ENCODE peak calls at places on chromosome 18, in seven cellular contexts. M, T, K, W, N, Z and Y are unnamed samples. For H3K4me1, the result is how much of the 10 kb centered on the place peaks cover.

GRCh38 chr18:49094136-49094535 is 143.4 kb upstream of the SMAD7 start:
- DNase-seq in T (peak), K (no peak), N (no peak), Z (no peak), W (no peak), M (peak), Y (no peak)

GRCh38 chr18:9653390-9653789 is 39.0 kb upstream of the PPP4R1 start:
- DNase-seq in T (no peak), N (peak), Z (peak), W (peak), M (peak), K (no peak), Y (no peak)

GRCh38 chr18:37270666-37271052 is 294.9 kb downstream of the CELF4 start:
- DNase-seq in Z (no peak), N (no peak), K (no peak), W (no peak), M (no peak), T (no peak), Y (no peak)

GRCh38 chr18:74957588-74958224 is 251.2 kb downstream of the PTGR3 start:
- DNase-seq in Z (no peak), W (no peak), T (no peak), K (no peak), M (no peak), N (no peak), Y (no peak)

GRCh38 chr18:74217476-74218143 is 69.3 kb downstream of the TIMM21 start:
- DNase-seq in T (no peak), M (no peak), Z (no peak), N (peak), K (no peak), W (no peak), Y (no peak)

GRCh38 chr18:23365602-23366001 is 87.5 kb upstream of the RIOK3 start:
- DNase-seq in K (no peak), W (no peak), M (no peak), Z (no peak), N (no peak), T (peak), Y (no peak)

GRCh38 chr18:25039781-25040180 is 312.2 kb downstream of the ZNF521 start:
- DNase-seq in T (no peak), K (no peak), N (no peak), Z (no peak), W (no peak), M (no peak), Y (no peak)

GRCh38 chr18:32920796-32921787 is 148.3 kb upstream of the KLHL14 start:
- DNase-seq in N (no peak), M (no peak), K (no peak), T (peak), W (no peak), Z (no peak), Y (peak)

GRCh38 chr18:33369711-33370449 is 70.6 kb downstream of the CCDC178 start:
- DNase-seq in M (no peak), Z (no peak), N (no peak), T (no peak), W (no peak), K (no peak), Y (no peak)

GRCh38 chr18:39564716-39565115 is 1999.1 kb upstream of the CELF4 start:
- DNase-seq in T (no peak), M (no peak), W (no peak), K (no peak), Z (no peak), N (no peak), Y (no peak)

GRCh38 chr18:36012891-36013290 is 40.4 kb downstream of the RMP24 start:
- DNase-seq in Z (no peak), K (no peak), M (no peak), N (no peak), W (no peak), T (no peak), Y (no peak)

GRCh38 chr18:55982992-55983391 is 395.0 kb upstream of the TCF4 start:
- DNase-seq in K (no peak), T (peak), W (no peak), M (no peak), Z (no peak), N (no peak), Y (no peak)

GRCh38 chr18:54390838-54391237 is 33.1 kb downstream of the C18orf54 start:
- DNase-seq in M (no peak), Z (no peak), N (no peak), W (no peak), T (no peak), K (no peak), Y (no peak)

GRCh38 chr18:54389143-54389505 is 31.4 kb downstream of the C18orf54 start:
- DNase-seq in T (no peak), N (no peak), Z (no peak), W (no peak), M (no peak), K (no peak), Y (no peak)

GRCh38 chr18:54393648-54394294 is 36.1 kb downstream of the C18orf54 start:
- DNase-seq in N (no peak), W (no peak), T (no peak), K (no peak), Z (no peak), M (no peak), Y (no peak)

GRCh38 chr18:54396755-54397154 is 39.0 kb downstream of the C18orf54 start:
- DNase-seq in N (no peak), Z (no peak), M (no peak), W (no peak), K (no peak), T (no peak), Y (no peak)

DNA sequence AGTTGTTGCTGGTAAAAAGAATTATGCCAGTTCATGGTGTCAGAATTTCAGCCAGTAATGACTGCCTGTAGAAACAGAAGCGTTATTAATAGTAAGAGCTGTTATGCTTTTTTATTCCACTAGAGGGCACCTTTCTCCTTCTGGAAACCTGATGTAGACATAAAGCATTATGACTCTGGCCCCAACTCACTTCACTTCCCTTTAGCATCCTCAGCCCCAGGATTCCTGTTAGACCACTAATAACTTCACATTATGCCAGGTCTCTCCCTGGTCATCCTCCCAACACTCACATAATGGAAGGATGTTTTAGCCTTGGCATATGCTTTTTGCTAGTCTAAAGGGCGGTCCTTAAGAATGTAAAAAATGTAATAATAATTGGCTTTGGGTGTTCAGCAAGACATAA is 34.9 kb downstream of the C18orf54 start:
- DNase-seq in T (peak), Z (no peak), K (peak), W (no peak), M (no peak), N (no peak), Y (no peak)
- H3K4me3 ChIP-seq in T (no peak), Z (no peak), K (no peak), W (no peak), M (no peak), N (no peak), Y (no peak)

GRCh38 chr18:50143295-50143694 is 51.7 kb downstream of the MYO5B start:
- DNase-seq in N (no peak), T (no peak), K (no peak), M (no peak), W (no peak), Z (no peak), Y (no peak)

GRCh38 chr18:50143891-50144290 is 51.1 kb downstream of the MYO5B start:
- DNase-seq in K (no peak), M (no peak), Z (no peak), T (no peak), N (no peak), W (no peak), Y (no peak)

GRCh38 chr18:50138181-50139064 is 56.5 kb downstream of the MYO5B start:
- DNase-seq in Z (no peak), M (no peak), N (no peak), K (no peak), T (no peak), W (no peak), Y (no peak)

GRCh38 chr18:50144535-50144934 is 50.4 kb downstream of the MYO5B start:
- DNase-seq in T (no peak), M (no peak), K (no peak), Z (no peak), W (no peak), N (no peak), Y (no peak)

GRCh38 chr18:50142441-50143120 is 52.4 kb downstream of the MYO5B start:
- DNase-seq in M (no peak), T (no peak), W (no peak), Z (no peak), K (peak), N (no peak), Y (no peak)
- H3K4me1 ChIP-seq in M (under half), T (under half), W (under half), Z (under half), K (under half), N (under half), Y (under half)

DNA sequence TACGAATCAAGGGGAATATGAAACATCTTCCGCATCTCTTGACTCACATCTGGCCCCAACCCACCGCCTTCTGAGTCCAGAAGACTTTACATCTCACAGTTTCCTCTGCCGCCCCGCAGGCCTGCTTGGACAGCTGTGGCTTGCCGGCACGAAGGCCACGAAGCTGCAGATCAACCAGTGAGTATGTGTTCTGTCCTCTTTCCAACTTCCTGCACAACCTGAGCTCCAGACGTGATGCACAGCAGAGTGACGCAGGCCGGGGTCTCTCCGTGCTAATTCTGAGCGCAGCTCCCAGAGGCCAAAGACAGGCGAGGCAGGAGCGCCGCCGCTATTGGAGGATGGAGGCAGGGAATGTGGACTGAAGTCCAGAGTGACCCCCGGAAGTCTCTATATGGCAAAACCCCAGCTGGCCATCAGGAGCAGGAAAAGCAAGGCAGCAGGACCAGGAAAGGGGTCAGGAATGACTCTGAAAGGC is 93.5 kb downstream of the ZCCHC2 start:
- DNase-seq in K (no peak), T (no peak), Z (no peak), N (no peak), M (peak), W (no peak), Y (no peak)
- H3K4me3 ChIP-seq in K (no peak), T (no peak), Z (peak), N (no peak), M (no peak), W (no peak), Y (no peak)

GRCh38 chr18:79948719-79949411 is 2.6 kb downstream of the SLC66A2 start:
- DNase-seq in N (peak), T (no peak), Z (no peak), K (no peak), M (no peak), W (peak), Y (no peak)
- H3K4me1 ChIP-seq in N (under half), T (under half), Z (half or more), K (under half), M (under half), W (under half), Y (under half)

GRCh38 chr18:68448736-68449135 is 266.2 kb downstream of the TMX3 start:
- DNase-seq in W (no peak), Z (no peak), M (no peak), K (no peak), T (peak), N (no peak), Y (no peak)
- H3K4me3 ChIP-seq in W (no peak), Z (no peak), M (no peak), K (no peak), T (no peak), N (no peak), Y (no peak)

GRCh38 chr18:3773303-3773702 is 323.3 kb downstream of the TGIF1 start:
- DNase-seq in T (peak), M (no peak), W (no peak), N (no peak), Z (no peak), K (no peak), Y (no peak)
- H3K4me1 ChIP-seq in T (under half), M (under half), W (under half), N (under half), Z (under half), K (under half), Y (under half)

DNA sequence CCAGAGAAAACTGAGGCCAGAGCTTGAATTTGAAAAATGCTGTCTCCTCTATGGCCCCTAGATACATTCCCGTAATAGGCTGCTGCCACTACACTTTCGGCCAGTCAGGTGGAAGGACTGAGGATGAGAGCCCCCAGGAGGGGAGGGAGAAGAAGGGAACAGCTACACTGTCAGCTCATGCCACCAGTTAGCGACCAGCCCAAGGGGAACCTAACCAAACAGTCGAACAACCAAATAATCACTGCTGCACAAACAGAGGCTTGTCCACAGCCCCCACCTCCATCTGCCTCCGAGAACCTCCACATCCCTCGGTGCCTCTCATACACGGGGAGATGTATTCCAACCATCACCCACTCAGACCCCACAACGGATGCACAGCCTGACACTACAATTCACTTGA is 7.3 kb downstream of the ZNF516 start:
- DNase-seq in Z (no peak), W (no peak), M (no peak), K (no peak), T (no peak), N (no peak), Y (no peak)
- H3K4me3 ChIP-seq in Z (no peak), W (peak), M (no peak), K (no peak), T (no peak), N (no peak), Y (no peak)

GRCh38 chr18:22057908-22058527 is 111.4 kb upstream of the GATA6 start:
- DNase-seq in Z (no peak), M (no peak), K (no peak), T (no peak), N (no peak), W (no peak), Y (no peak)
- H3K4me1 ChIP-seq in Z (under half), M (under half), K (under half), T (under half), N (under half), W (under half), Y (under half)

DNA sequence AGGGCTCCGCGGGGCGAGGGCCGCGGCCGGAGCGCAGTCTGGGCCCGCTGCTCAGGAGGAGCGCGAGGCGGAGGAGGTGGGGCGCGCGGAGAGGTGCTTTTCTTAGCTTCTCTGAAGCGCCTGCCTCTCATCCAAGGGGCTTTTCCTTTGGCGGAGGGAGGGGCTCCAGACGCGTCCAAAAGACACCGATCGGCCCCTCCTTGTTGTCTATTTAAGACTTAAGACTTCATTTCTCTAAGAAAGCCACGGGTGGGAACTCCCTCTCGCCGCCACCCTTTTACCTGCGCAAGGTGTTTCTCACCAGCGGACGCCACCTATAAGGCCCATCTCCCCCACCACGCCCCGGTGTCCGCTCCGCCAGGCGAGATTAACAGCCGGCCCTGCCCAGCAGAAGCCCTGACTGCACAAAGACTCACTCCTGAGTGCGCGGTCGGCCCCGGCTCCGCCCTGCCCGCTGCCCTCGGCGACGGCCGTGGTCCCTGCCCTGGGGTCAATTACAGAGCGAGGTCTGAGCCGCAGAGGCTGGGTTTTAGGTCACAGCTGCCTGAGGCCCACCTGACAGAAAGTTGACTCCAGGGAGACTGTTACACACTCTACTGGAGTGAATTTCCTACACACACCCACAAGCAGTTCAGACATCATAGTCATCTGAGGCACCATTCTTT is at the start of gene DSC2:
- DNase-seq in W (peak), N (peak), K (no peak), M (peak), T (no peak), Z (peak), Y (peak)
- H3K4me3 ChIP-seq in W (peak), N (peak), K (peak), M (peak), T (no peak), Z (peak), Y (peak)

DNA sequence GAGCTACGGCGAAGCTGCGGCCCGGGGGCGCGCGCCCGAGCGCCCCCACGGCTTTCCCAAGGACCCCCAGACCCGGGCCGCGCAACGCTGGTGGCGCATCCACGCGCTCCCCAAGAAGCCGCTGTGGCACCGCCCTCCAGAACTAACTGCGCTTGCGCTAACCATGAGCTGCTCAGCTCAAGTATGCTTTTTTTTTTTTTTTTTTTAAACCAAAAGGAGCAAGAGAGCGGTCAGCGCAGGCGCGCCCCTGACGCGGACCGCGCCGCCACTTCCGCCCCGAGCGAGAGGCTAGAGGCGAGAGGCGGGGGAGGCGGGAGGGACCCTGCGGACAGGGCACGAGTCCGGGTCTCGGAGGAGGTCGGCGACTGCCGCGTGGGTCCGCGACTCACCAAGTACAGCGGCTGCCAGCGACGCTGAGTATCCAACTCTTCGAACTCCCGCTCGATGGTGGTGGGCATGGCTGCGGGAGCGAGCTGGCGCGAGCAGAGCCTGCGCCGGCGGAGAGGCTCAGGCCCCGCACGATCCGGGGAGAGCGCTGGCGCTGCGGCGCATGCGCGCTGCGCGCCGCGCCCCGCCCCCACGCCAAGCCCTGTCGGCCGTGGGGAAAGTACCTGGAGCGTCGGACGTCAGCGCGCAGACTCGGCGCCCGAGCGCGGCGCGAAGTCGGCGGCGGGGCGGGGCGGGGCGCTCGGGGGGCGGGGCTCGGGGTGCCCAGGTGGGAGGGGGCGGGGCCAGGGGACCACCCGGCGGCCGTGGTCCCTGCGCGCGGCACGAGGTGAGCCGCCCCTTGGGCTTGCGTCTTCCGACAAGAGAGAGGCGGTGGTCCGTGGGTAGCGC is at the start of gene PTPN2:
- DNase-seq in K (peak), W (peak), Z (peak), M (peak), N (peak), T (peak), Y (peak)
- H3K4me1 ChIP-seq in K (under half), W (under half), Z (under half), M (under half), N (under half), T (under half), Y (under half)